ENCODE peak calls at places on chromosome 6, in four cellular contexts. J is body of pancreas, I is fibroblast of lung, X is GM10248. V is an unnamed sample.

GRCh38 chr6:150139533-150139932 is 3.3 kb upstream of the PPP1R14C start:
- DNase-seq in X (no peak), I (no peak), J (no peak), V (no peak)

GRCh38 chr6:118748311-118749062 is 97.1 kb upstream of the CEP85L start:
- DNase-seq in X (no peak), J (peak), I (peak), V (no peak)

GRCh38 chr6:13289789-13290318 is 38.5 kb downstream of the TBC1D7 start:
- DNase-seq in I (no peak), J (peak), X (no peak), V (peak)

GRCh38 chr6:152572395-152573061 is 64.6 kb downstream of the SYNE1 start:
- DNase-seq in X (no peak), J (no peak), I (peak), V (no peak)

GRCh38 chr6:134636221-134636830 is 313.6 kb downstream of the ALDH8A1 start:
- DNase-seq in I (no peak), X (peak), J (no peak), V (no peak)

GRCh38 chr6:17035257-17035757 is 66.5 kb upstream of the STMND1 start:
- DNase-seq in X (no peak), I (no peak), J (peak), V (no peak)

GRCh38 chr6:67679566-67680296 is 955.4 kb upstream of the ADGRB3 start:
- DNase-seq in X (no peak), J (no peak), I (peak), V (no peak)

GRCh38 chr6:143962644-143962929 is 45.5 kb downstream of the PLAGL1 start:
- DNase-seq in I (peak), J (no peak), X (no peak), V (no peak)

GRCh38 chr6:6495851-6496250 is 92.7 kb upstream of the LY86 start:
- DNase-seq in X (no peak), J (no peak), I (no peak), V (no peak)

GRCh38 chr6:75266716-75267291 is 17.8 kb downstream of the TMEM30A start:
- DNase-seq in J (no peak), I (peak), X (peak), V (no peak)

DNA sequence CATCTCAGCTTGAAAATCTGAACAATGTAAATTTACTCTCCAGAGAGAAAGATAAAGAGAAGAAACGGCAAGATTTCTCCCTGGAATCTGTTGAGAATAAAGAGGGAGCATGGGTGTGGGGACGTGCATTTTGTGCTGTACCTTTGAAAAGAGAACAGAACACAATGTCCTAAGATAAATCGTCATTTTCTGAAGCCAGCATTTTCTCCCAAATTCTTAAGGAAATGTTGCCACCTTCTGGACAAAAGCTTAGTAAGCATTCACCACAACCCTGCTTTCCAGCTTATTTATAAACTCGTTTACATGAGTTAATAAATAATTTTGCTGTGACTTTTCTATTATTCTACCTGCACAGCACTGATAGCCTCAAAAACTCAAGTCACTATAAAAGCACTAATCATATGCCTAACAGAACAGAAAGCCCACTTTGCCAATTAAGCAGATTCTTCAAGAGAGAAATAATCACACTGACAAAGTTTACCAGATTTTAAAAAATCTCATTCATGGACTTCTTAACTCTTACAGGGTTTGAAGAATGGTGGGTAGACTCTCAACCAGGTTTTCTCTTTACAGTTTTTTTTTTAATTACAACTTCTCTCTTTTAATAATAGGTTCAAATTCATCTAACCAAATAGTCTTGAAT is 155.8 kb downstream of the MBOAT1 start:
- DNase-seq in I (peak), X (peak), J (peak), V (no peak)
- TF ChIP-seq CTCF in I (peak), X (peak), J (peak), V (no peak)

DNA sequence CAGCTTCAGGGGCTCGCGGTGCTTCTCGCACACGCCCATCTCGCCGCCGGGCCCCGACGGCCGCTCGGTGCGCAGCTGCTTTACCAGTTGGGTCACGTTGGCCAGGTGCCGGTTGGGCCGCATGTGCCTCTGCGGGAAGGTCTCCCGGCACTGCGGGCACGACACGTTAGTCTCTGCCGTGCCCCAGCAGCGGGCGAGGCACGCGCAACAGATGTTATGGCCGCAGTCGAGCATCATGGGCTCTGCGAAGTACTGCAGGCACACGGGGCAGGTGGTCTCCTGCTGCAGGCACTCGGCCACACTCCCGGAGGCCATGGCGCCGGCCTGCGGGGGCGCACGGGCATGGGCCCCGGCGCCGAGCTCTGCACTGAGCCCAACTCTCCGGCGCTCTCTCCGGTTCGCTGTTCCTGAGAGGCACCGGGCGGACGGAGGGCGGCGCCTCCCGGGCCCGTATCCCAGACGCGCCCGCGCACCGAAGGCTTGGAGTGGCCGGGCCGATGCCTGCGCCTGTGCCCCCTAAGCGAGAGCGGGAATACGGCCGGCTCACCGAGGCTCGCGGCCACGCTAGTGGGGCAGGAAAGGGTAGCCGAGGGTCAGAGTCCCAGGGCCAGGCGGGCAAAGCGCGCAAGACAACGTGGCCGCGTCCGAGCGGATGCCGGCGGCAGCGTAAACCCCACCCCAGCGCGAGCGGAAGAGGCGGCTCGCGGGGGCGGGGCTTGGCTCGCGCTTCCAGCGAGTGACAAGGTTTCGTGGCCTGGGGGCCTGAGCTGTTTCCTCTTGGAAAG is at the start of gene TRIM27:
- DNase-seq in I (peak), J (peak), X (peak), V (peak)
- TF ChIP-seq CTCF in I (no peak), J (peak), X (no peak), V (no peak)

GRCh38 chr6:128138694-128139093 is 237.8 kb upstream of the THEMIS start:
- DNase-seq in X (no peak), I (no peak), J (no peak), V (no peak)
- TF ChIP-seq CTCF in X (no peak), I (no peak), J (no peak), V (no peak)

DNA sequence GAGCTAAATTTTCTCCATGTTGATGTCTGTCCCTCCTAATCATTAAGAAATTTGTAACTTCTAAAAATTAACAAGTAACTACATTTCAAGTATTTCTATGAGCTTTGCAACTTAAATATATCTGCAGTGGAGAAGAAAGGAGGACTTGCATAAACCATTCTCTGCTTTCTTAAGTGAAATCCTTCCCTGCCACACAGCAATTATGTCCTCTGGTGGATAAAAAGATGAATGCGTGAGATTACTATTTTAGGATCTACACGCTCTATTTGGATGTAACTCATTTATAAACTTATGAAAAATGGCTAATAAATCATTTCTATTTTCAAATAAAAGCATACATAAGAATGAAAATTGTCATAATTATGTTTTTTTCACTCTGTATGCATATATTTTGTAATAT is 338.0 kb upstream of the PTCHD4 start:
- DNase-seq in I (peak), X (no peak), J (no peak), V (no peak)
- TF ChIP-seq CTCF in I (peak), X (no peak), J (no peak), V (no peak)